ENCODE peak calls at places on chromosome 19, in five cellular contexts. One of them, this sample, is unnamed.

GRCh38 chr19:7450243-7451223 is 38.3 kb downstream of the PEX11G start:
- DNase-seq in CD8-positive, alpha-beta T cell: no peak
- DNase-seq in endodermal cell: peak; percentile 61
- DNase-seq in tibial nerve: no peak
- DNase-seq in cardiac muscle cell: peak; percentile 32
- DNase-seq in this sample: no peak

GRCh38 chr19:19106061-19106551 is 32.2 kb downstream of the TMEM161A start:
- DNase-seq in CD8-positive, alpha-beta T cell: no peak
- DNase-seq in endodermal cell: peak; percentile 83
- DNase-seq in cardiac muscle cell: peak; percentile 56
- DNase-seq in tibial nerve: no peak
- DNase-seq in this sample: no peak

GRCh38 chr19:35756373-35757230 is at the start of gene HSPB6:
- DNase-seq in CD8-positive, alpha-beta T cell: no peak
- DNase-seq in cardiac muscle cell: peak; percentile 83
- DNase-seq in endodermal cell: peak; percentile 76
- DNase-seq in tibial nerve: peak; percentile 49
- DNase-seq in this sample: no peak

GRCh38 chr19:10812196-10812595 is 23.8 kb downstream of the TMED1 start:
- DNase-seq in endodermal cell: peak; percentile 59
- DNase-seq in CD8-positive, alpha-beta T cell: no peak
- DNase-seq in tibial nerve: no peak
- DNase-seq in cardiac muscle cell: no peak
- DNase-seq in this sample: no peak

GRCh38 chr19:41449079-41449864 is 6.3 kb downstream of the ERICH4 start:
- DNase-seq in cardiac muscle cell: peak; percentile 84
- DNase-seq in endodermal cell: peak; percentile 95
- DNase-seq in tibial nerve: peak; percentile 56
- DNase-seq in CD8-positive, alpha-beta T cell: peak; percentile 71
- DNase-seq in this sample: peak; percentile 81

GRCh38 chr19:34305221-34306058 is 51.1 kb downstream of the GARRE1 start:
- DNase-seq in cardiac muscle cell: peak; percentile 38
- DNase-seq in CD8-positive, alpha-beta T cell: no peak
- DNase-seq in endodermal cell: no peak
- DNase-seq in tibial nerve: no peak
- DNase-seq in this sample: no peak

GRCh38 chr19:38047641-38048040 is 140.6 kb downstream of the SIPA1L3 start:
- DNase-seq in tibial nerve: no peak
- DNase-seq in cardiac muscle cell: no peak
- DNase-seq in CD8-positive, alpha-beta T cell: no peak
- DNase-seq in endodermal cell: peak; percentile 75
- DNase-seq in this sample: no peak

GRCh38 chr19:29329460-29330134 is 116.6 kb upstream of the UQCRFS1 start:
- DNase-seq in CD8-positive, alpha-beta T cell: no peak
- DNase-seq in endodermal cell: peak; percentile 93
- DNase-seq in cardiac muscle cell: peak; percentile 2
- DNase-seq in tibial nerve: no peak
- DNase-seq in this sample: no peak

GRCh38 chr19:2602391-2603181 is 99.9 kb downstream of the GNG7 start:
- DNase-seq in cardiac muscle cell: peak; percentile 97
- DNase-seq in tibial nerve: peak; percentile 61
- DNase-seq in endodermal cell: peak; percentile 92
- DNase-seq in CD8-positive, alpha-beta T cell: no peak
- DNase-seq in this sample: peak; percentile 81

GRCh38 chr19:17944301-17944700 is 11.5 kb downstream of the CCDC124 start:
- DNase-seq in CD8-positive, alpha-beta T cell: no peak
- DNase-seq in endodermal cell: no peak
- DNase-seq in cardiac muscle cell: peak; percentile 71
- DNase-seq in tibial nerve: no peak
- DNase-seq in this sample: peak; percentile 56

GRCh38 chr19:1206063-1206732 is 620 bp downstream of the STK11 start:
- DNase-seq in cardiac muscle cell: no peak
- DNase-seq in CD8-positive, alpha-beta T cell: no peak
- DNase-seq in endodermal cell: peak; percentile 51
- DNase-seq in tibial nerve: no peak
- DNase-seq in this sample: no peak

GRCh38 chr19:58519087-58519354 is 589 bp downstream of the ZBTB45 start:
- DNase-seq in CD8-positive, alpha-beta T cell: peak; percentile 52
- DNase-seq in tibial nerve: peak; percentile 39
- DNase-seq in endodermal cell: peak; percentile 91
- DNase-seq in cardiac muscle cell: peak; percentile 82
- DNase-seq in this sample: peak; percentile 52

GRCh38 chr19:17121736-17122293 is 46.2 kb downstream of the MYO9B start:
- DNase-seq in cardiac muscle cell: peak; percentile 93
- DNase-seq in endodermal cell: no peak
- DNase-seq in tibial nerve: no peak
- DNase-seq in CD8-positive, alpha-beta T cell: no peak
- DNase-seq in this sample: no peak

GRCh38 chr19:55468054-55468393 is 3.5 kb upstream of the C19orf85 start:
- DNase-seq in cardiac muscle cell: no peak
- DNase-seq in tibial nerve: no peak
- DNase-seq in CD8-positive, alpha-beta T cell: no peak
- DNase-seq in endodermal cell: no peak
- DNase-seq in this sample: no peak
- TF ChIP-seq CTCF in cardiac muscle cell: no peak
- TF ChIP-seq CTCF in tibial nerve: no peak
- TF ChIP-seq CTCF in CD8-positive, alpha-beta T cell: peak; percentile 14
- TF ChIP-seq CTCF in endodermal cell: no peak
- TF ChIP-seq CTCF in this sample: no peak

GRCh38 chr19:13024126-13024957 is 29.1 kb downstream of the NFIX start:
- DNase-seq in endodermal cell: peak; percentile 60
- DNase-seq in cardiac muscle cell: peak; percentile 41
- DNase-seq in CD8-positive, alpha-beta T cell: no peak
- DNase-seq in tibial nerve: no peak
- DNase-seq in this sample: peak; percentile 65
- H3K27ac ChIP-seq in endodermal cell: no peak overlapping the region
- H3K27ac ChIP-seq in cardiac muscle cell: no peak overlapping the region
- H3K27ac ChIP-seq in CD8-positive, alpha-beta T cell: no peak overlapping the region
- H3K27ac ChIP-seq in tibial nerve: peak overlapping the region; percentile 4
- H3K27ac ChIP-seq in this sample: peak overlapping the region; percentile 98

DNA sequence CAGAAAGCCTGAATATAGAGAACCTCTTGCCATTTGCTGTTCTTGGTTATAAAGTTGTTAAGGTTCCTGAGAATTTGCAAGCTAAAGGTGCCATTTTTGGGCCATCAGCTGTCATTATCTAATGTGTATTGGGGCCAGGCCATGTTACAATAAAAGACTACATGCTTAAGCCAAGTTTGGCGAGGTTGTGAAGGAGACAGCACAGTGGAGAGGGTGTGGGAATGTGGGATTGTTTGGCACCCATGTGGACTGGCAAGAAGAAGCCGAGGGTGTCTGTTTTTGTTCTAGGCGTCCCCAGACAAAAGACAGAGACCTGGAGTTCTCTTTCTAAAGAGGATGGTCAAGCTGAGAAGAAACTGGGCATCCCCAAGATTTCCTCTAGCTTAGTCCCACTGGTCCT is 64.7 kb downstream of the ZNF44 start:
- DNase-seq in tibial nerve: no peak
- DNase-seq in cardiac muscle cell: no peak
- DNase-seq in endodermal cell: no peak
- DNase-seq in CD8-positive, alpha-beta T cell: no peak
- DNase-seq in this sample: no peak
- H3K4me3 ChIP-seq in tibial nerve: no peak overlapping the region
- H3K4me3 ChIP-seq in cardiac muscle cell: no peak overlapping the region
- H3K4me3 ChIP-seq in endodermal cell: peak overlapping the region; percentile 18
- H3K4me3 ChIP-seq in CD8-positive, alpha-beta T cell: no peak overlapping the region
- H3K4me3 ChIP-seq in this sample: no peak overlapping the region

GRCh38 chr19:44585371-44586141 is 27.8 kb upstream of the IGSF23 start:
- DNase-seq in tibial nerve: no peak
- DNase-seq in endodermal cell: no peak
- DNase-seq in CD8-positive, alpha-beta T cell: no peak
- DNase-seq in cardiac muscle cell: peak; percentile 55
- DNase-seq in this sample: no peak
- TF ChIP-seq CTCF in tibial nerve: no peak
- TF ChIP-seq CTCF in endodermal cell: no peak
- TF ChIP-seq CTCF in CD8-positive, alpha-beta T cell: no peak
- TF ChIP-seq CTCF in cardiac muscle cell: peak; percentile 24
- TF ChIP-seq CTCF in this sample: no peak

This sample was measured in dorsolateral prefrontal cortex.